ENCODE peak calls at places on chromosomes 7 and 10, in seven cellular contexts. D, H, V, K, X, N and P are unnamed samples.

GRCh38 chr7:43077732-43078391 is 34.6 kb upstream of the HECW1 start:
- DNase-seq in H (no peak), X (no peak), K (no peak), V (no peak), N (no peak), D (no peak), P (no peak)

GRCh38 chr10:35136263-35136815 is 9.7 kb downstream of the CREM start:
- DNase-seq in V (no peak), K (no peak), D (no peak), X (no peak), N (no peak), H (no peak), P (no peak)

GRCh38 chr7:17233643-17234397 is 64.6 kb upstream of the AHR start:
- DNase-seq in H (peak), D (no peak), K (no peak), N (peak), X (peak), V (peak), P (peak)

GRCh38 chr10:109259293-109259692 is 664.0 kb downstream of the XPNPEP1 start:
- DNase-seq in N (no peak), V (no peak), D (no peak), X (no peak), K (no peak), H (no peak), P (no peak)

GRCh38 chr10:121862042-121862441 is 65.8 kb downstream of the ATE1 start:
- DNase-seq in H (no peak), D (no peak), X (no peak), K (no peak), V (no peak), N (no peak), P (no peak)

GRCh38 chr7:91953618-91954017 is 13.0 kb downstream of the AKAP9 start:
- DNase-seq in K (no peak), H (no peak), N (no peak), D (no peak), V (no peak), X (no peak), P (no peak)

GRCh38 chr10:80900661-80901060 is 363.0 kb downstream of the SH2D4B start:
- DNase-seq in K (no peak), X (no peak), V (no peak), D (no peak), N (no peak), H (no peak), P (no peak)

GRCh38 chr10:128563387-128563786 is 437.2 kb upstream of the MKI67 start:
- DNase-seq in K (no peak), D (no peak), H (no peak), V (no peak), N (no peak), X (no peak), P (no peak)

GRCh38 chr7:27873981-27874957 is 134.3 kb downstream of the TAX1BP1 start:
- DNase-seq in K (no peak), N (peak), X (peak), D (no peak), V (no peak), H (peak), P (peak)

GRCh38 chr10:122054046-122055025 is 65.4 kb downstream of the TACC2 start:
- DNase-seq in N (peak), K (peak), H (no peak), X (no peak), V (no peak), D (no peak), P (peak)

GRCh38 chr10:34739915-34740314 is 75.2 kb downstream of the PARD3 start:
- DNase-seq in H (peak), K (peak), D (peak), V (no peak), N (no peak), X (no peak), P (peak)

GRCh38 chr10:131561897-131562296 is 250.4 kb upstream of the TCERG1L start:
- DNase-seq in V (no peak), X (no peak), H (no peak), D (no peak), K (no peak), N (no peak), P (no peak)

GRCh38 chr10:82969405-82969804 is 1094.4 kb downstream of the NRG3 start:
- DNase-seq in X (no peak), H (peak), N (no peak), K (no peak), V (no peak), D (no peak), P (peak)